ENCODE peak calls at places on chromosomes 4 and X, in six cellular contexts. O, S, V, F, I and X are unnamed samples.

GRCh38 chr4:11436673-11437072 is 8.0 kb upstream of the HS3ST1 start:
- DNase-seq in S (no peak), O (no peak), V (no peak), F (no peak), I (no peak), X (no peak)

GRCh38 chr4:77817304-77818076 is 1.7 kb downstream of the CNOT6L start:
- DNase-seq in V (no peak), F (no peak), O (no peak), S (no peak), I (peak; percentile 92), X (no peak)

GRCh38 chr4:133130171-133130570 is 18.9 kb upstream of the PCDH10 start:
- DNase-seq in V (no peak), S (no peak), O (no peak), F (no peak), I (no peak), X (no peak)

GRCh38 chr4:185566972-185567749 is 31.9 kb upstream of the PDLIM3 start:
- DNase-seq in F (no peak), O (no peak), I (peak; percentile 78), V (no peak), S (no peak), X (no peak)

GRCh38 chrX:111869639-111870034 is 6.3 kb upstream of the TRPC5OS start:
- DNase-seq in S (no peak), F (peak; percentile 43), V (peak; percentile 25), O (peak; percentile 19), I (no peak), X (no peak)

GRCh38 chrX:68183612-68184214 is 249.6 kb downstream of the OPHN1 start:
- DNase-seq in O (no peak), I (peak; percentile 27), S (no peak), V (peak; percentile 15), F (no peak), X (no peak)

GRCh38 chrX:5726246-5726645 is 502.4 kb downstream of the NLGN4X start:
- DNase-seq in O (no peak), F (no peak), I (no peak), S (no peak), V (no peak), X (no peak)

GRCh38 chrX:134999469-134999868 is 8.7 kb downstream of the SMIM10 start:
- DNase-seq in O (peak; percentile 2), I (peak; percentile 44), S (no peak), V (no peak), F (no peak), X (no peak)

GRCh38 chr4:66266035-66266434 is 595.7 kb upstream of the EPHA5 start:
- DNase-seq in I (no peak), F (peak; percentile 48), O (no peak), V (no peak), S (no peak), X (no peak)

GRCh38 chrX:124328765-124329164 is 3.7 kb upstream of the TEX13D start:
- DNase-seq in V (no peak), F (no peak), O (no peak), I (no peak), S (no peak), X (no peak)

GRCh38 chr4:77903186-77903585 is 40.6 kb downstream of the MRPL1 start:
- DNase-seq in I (no peak), O (no peak), F (no peak), S (no peak), V (no peak), X (no peak)

GRCh38 chr4:89752932-89753598 is 83.9 kb downstream of the SNCA start:
- DNase-seq in V (no peak), S (no peak), F (no peak), O (no peak), I (no peak), X (no peak)

GRCh38 chrX:85808217-85808616 is 239.1 kb downstream of the CHM start:
- DNase-seq in F (no peak), O (no peak), S (no peak), I (no peak), V (no peak), X (no peak)

GRCh38 chrX:39525758-39526157 is 572.0 kb downstream of the BCOR start:
- DNase-seq in S (no peak), V (no peak), O (no peak), F (no peak), I (no peak), X (no peak)

GRCh38 chrX:131801066-131801465 is 222.0 kb upstream of the STK26 start:
- DNase-seq in O (no peak), S (no peak), V (no peak), F (no peak), I (no peak), X (no peak)

GRCh38 chr4:54746228-54746627 is 88.5 kb downstream of the KIT start:
- DNase-seq in V (no peak), O (no peak), S (no peak), I (no peak), F (no peak), X (no peak)

GRCh38 chr4:78954048-78954666 is 14.9 kb upstream of the PAQR3 start:
- DNase-seq in I (peak; percentile 9), S (no peak), V (peak; percentile 41), F (no peak), O (no peak), X (no peak)

GRCh38 chrX:117998171-117998570 is 118.4 kb downstream of the KLHL13 start:
- DNase-seq in V (no peak), O (no peak), I (no peak), F (no peak), S (no peak), X (no peak)

GRCh38 chr4:54233697-54234496 is 4.8 kb downstream of the PDGFRA start:
- DNase-seq in V (peak; percentile 78), I (peak; percentile 52), O (no peak), S (no peak), F (peak; percentile 84), X (peak; percentile 52)

GRCh38 chr4:147498031-147498700 is 17.3 kb downstream of the EDNRA start:
- DNase-seq in F (no peak), S (no peak), I (no peak), O (no peak), V (no peak), X (no peak)

GRCh38 chr4:4995103-4995761 is 24.0 kb downstream of the CYTL1 start:
- DNase-seq in V (peak; percentile 82), O (no peak), F (peak; percentile 90), S (peak; percentile 71), I (peak; percentile 54), X (peak; percentile 77)

GRCh38 chrX:51395807-51396728 is 63.4 kb downstream of the NUDT10 start:
- DNase-seq in F (peak; percentile 43), O (no peak), S (no peak), V (peak; percentile 16), I (no peak), X (no peak)

DNA sequence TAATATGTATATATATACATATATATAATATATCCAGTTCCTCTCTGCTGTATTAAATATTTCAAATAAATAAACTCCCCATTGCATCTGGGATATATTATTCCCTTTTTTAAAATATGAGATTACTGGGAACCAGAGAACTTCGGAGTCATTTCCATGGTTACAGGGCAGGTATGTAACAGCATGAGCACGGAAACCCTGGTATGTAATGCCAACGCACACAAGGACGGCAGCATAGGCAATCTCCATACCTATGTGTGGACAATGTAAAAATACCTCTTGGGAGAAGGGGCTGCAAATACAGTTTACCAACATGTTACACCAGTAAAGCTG is 62.8 kb downstream of the NUDT10 start:
- DNase-seq in I (no peak), F (no peak), O (no peak), S (no peak), V (no peak), X (no peak)
- TF ChIP-seq TAF1 in I (no peak), F (no peak), O (no peak), S (no peak), V (no peak), X (no peak)

DNA sequence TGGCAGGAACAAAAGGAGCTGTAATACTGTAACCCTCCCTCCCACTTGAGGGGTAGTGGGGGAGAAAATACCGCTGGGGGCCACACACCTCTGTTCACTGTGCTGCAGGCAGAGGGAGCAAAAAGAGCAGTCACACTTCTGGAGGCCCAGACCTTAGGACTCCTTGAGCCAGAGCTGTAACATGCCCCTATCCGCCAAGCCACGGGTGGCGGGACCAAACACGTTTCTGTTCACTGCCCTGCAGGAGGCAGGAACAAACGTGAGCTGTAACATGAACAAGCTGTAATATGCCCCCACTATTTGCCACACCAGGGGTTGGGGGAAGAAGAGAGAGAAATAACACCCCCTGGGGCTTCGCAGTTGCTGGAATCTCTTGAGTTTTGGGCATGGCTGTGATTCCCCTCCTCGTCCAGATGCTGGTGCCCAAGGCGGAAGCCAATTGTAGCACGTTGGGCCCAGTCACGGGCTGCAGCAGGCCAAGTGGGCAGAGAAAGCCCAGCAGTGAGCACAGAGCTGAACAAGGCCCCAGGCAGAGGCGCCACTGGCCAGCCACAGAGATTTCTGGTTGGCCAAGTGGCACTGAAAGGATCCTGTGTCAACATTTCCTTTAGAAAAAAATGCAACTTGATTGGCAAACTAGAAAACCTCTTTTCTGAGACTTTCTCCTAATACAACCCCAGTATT is 509.7 kb downstream of the INPP4B start:
- DNase-seq in V (no peak), F (no peak), O (no peak), S (no peak), I (no peak), X (no peak)
- TF ChIP-seq POLR2A in V (no peak), F (no peak), O (no peak), S (no peak), I (no peak), X (no peak)

DNA sequence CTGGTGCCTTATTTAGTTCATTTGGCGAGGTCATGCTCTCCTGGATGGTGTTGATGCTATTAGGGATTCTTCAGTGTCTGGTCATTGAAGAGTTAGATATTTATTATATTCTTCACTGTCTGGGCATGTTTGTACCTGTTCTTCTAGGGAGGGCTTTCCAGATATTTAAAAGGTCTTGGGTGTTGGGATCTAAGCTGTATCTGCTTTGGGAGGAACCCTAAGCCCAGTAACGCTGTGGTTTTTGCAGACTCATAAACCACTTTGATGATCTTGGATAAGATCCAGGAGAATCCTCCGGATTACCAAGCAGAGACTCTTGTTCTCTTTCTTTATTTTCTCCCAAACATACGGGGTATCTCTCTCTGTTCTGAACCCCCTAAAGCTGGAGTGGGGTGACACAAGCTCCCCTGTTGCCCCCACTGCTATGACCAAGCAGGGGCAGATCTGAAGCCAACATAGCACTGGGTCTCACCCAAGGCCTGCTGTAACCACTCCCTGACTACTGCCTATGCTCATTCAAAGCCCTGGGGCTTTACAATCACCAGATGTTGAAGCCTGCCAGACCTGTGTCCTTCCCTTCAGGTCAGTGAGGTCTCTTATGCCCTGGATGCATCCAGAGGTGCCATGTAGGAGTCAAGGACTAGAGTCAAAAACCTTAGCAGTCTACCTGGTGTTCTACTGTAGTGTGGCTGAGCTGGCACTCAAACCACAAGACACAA is 187.6 kb downstream of the GUCY2F start:
- DNase-seq in S (no peak), F (no peak), I (no peak), O (no peak), V (no peak), X (no peak)
- TF ChIP-seq TAF1 in S (no peak), F (no peak), I (no peak), O (no peak), V (no peak), X (no peak)

GRCh38 chrX:13649823-13650222 is 3.1 kb upstream of the TCEANC start:
- DNase-seq in S (no peak), V (no peak), F (no peak), I (no peak), O (no peak), X (no peak)

GRCh38 chrX:13651150-13651549 is 1.8 kb upstream of the TCEANC start:
- DNase-seq in V (no peak), O (no peak), I (no peak), F (no peak), S (no peak), X (no peak)

GRCh38 chrX:13650318-13650717 is 2.6 kb upstream of the TCEANC start:
- DNase-seq in S (no peak), I (no peak), O (no peak), V (no peak), F (no peak), X (no peak)

GRCh38 chrX:13652256-13653021 is 502 bp upstream of the TCEANC start:
- DNase-seq in I (no peak), O (no peak), V (peak; percentile 15), F (no peak), S (no peak), X (no peak)

GRCh38 chrX:13653022-13653693 is at the start of gene TCEANC:
- DNase-seq in V (peak; percentile 92), F (peak; percentile 78), S (peak; percentile 81), I (peak; percentile 91), O (peak; percentile 89), X (peak; percentile 58)
- TF ChIP-seq POLR2A in V (peak; percentile 86), F (no peak), S (peak; percentile 77), I (peak; percentile 48), O (peak; percentile 85), X (peak; percentile 52)